ENCODE peak calls at places on chromosome 18, in ten cellular contexts. Z is foreskin keratinocyte; S is hepatocyte; J is naive thymus-derived CD4-positive, alpha-beta T cell; C is fibroblast of lung; U is iPS DF 6.9; B is A673; A is gastrocnemius medialis; T is cardiac muscle cell; L is mucosa of descending colon. Y is an unnamed sample. For H3K4me1, the result is how much of the 10 kb centered on the place peaks cover.

GRCh38 chr18:11309172-11309571 is 159.8 kb upstream of the PIEZO2 start:
- DNase-seq in U (no peak), C (peak), S (no peak), L (no peak), T (no peak), J (no peak), B (peak), Z (no peak), A (no peak), Y (peak)

GRCh38 chr18:26002375-26002774 is 88.0 kb downstream of the SS18 start:
- DNase-seq in C (no peak), L (no peak), T (no peak), U (no peak), J (no peak), A (no peak), Z (no peak), S (no peak), B (no peak), Y (no peak)

GRCh38 chr18:11021477-11021876 is 127.9 kb downstream of the PIEZO2 start:
- DNase-seq in L (no peak), S (no peak), T (no peak), A (no peak), J (no peak), Z (no peak), B (no peak), U (no peak), C (no peak), Y (no peak)

GRCh38 chr18:76383636-76384035 is 111.4 kb downstream of the ZNF516 start:
- DNase-seq in S (no peak), B (no peak), T (no peak), J (no peak), U (no peak), C (no peak), L (no peak), Z (no peak), A (no peak), Y (no peak)

GRCh38 chr18:36636237-36636792 is 192.5 kb downstream of the TPGS2 start:
- DNase-seq in Z (no peak), S (no peak), C (no peak), L (no peak), U (no peak), J (no peak), T (no peak), B (no peak), A (no peak), Y (peak)

GRCh38 chr18:23283933-23284430 is 148.7 kb downstream of the CABLES1 start:
- DNase-seq in U (peak), L (no peak), C (peak), S (no peak), B (no peak), Z (peak), J (no peak), T (no peak), A (no peak), Y (no peak)

GRCh38 chr18:28112056-28112470 is 64.9 kb downstream of the CDH2 start:
- DNase-seq in J (no peak), U (no peak), Z (peak), B (no peak), S (peak), T (peak), A (no peak), C (peak), L (no peak), Y (no peak)

GRCh38 chr18:69948919-69949537 is 1.4 kb upstream of the CD226 start:
- DNase-seq in B (no peak), A (peak), S (no peak), L (no peak), Z (no peak), T (peak), C (peak), U (no peak), J (no peak), Y (peak)

GRCh38 chr18:28834889-28835288 is 658.0 kb upstream of the CDH2 start:
- DNase-seq in Z (peak), A (no peak), T (no peak), L (no peak), S (no peak), C (peak), U (no peak), B (no peak), J (no peak), Y (no peak)

GRCh38 chr18:48519431-48520100 is 19.3 kb upstream of the CTIF start:
- DNase-seq in S (no peak), B (no peak), L (no peak), J (no peak), A (no peak), T (no peak), U (no peak), C (no peak), Z (peak), Y (no peak)

GRCh38 chr18:68555935-68556334 is 159.0 kb downstream of the TMX3 start:
- DNase-seq in U (no peak), C (no peak), B (no peak), S (no peak), T (no peak), J (no peak), L (no peak), Z (peak), A (no peak), Y (no peak)

GRCh38 chr18:48792611-48793368 is 158.0 kb downstream of the SMAD7 start:
- DNase-seq in J (no peak), S (no peak), A (peak), C (no peak), Z (no peak), L (no peak), T (no peak), B (peak), U (no peak), Y (no peak)

GRCh38 chr18:2979027-2979570 is 33.8 kb downstream of the LPIN2 start:
- DNase-seq in B (no peak), S (no peak), L (no peak), J (no peak), A (no peak), U (no peak), C (peak), T (no peak), Z (no peak), Y (no peak)
- H3K4me1 ChIP-seq in B (half or more), S (half or more), L (under half), J (half or more), A (under half), U (under half), C (under half), T (under half), Z (under half), Y (under half)

DNA sequence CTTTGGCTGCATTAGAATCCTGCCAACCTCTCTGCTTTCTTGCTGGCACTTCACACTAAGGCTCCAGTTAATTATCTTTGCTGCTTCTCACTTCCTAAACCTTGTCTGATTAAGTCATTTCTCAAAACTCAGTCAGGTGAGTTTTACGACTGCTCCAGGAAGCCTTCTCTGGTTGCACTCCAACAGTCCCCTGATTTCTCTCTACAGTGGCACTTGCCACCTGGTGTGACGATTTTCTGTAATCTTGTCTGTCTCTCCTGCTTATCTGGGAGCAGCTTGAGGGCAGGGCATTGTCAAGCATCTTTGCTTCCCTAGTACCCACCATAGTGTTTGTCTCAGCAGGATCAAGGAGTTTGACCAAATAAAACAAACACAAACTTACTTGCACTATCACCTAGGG is 10.4 kb upstream of the GATA6 start:
- DNase-seq in L (no peak), A (no peak), C (no peak), Z (no peak), B (no peak), T (no peak), S (no peak), U (no peak), J (no peak), Y (no peak)
- H3K4me1 ChIP-seq in L (under half), A (under half), C (under half), Z (under half), B (under half), T (under half), S (under half), U (under half), J (under half), Y (under half)

DNA sequence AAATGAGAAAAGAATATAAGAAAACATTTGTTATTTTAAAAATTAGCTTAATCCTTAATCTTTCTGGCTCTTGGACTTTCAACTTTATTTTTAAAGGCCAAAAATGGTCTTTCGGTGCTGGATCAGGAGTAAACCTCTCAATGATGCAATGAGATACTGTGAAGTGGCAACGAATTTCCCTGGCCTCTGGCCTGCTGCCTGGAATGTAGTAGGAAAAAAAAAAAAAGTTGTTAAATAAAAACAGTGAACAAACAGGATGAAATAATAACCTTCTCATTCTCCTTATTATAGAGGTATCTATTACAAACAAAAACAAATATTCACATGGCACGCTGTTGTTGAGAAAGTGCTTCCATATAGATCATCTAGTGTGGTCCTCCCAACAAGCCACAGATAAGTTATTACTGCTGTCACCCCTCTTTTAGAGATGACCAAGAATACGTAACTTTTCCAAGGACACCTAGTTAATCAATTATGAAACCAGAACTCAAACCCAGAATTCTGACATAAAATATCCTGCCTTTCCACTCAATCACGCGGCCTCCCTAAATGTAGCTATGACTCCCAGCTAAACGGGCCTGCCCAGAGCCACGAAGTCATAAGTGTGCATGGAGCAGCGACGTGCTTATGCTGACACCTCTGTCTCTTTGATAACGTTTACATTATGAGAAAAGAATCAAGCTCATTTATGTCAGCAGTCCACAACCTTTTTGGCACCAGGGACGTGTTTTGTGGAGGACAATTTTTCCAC is 170.9 kb downstream of the BCL2 start:
- DNase-seq in L (no peak), C (peak), T (no peak), Z (no peak), B (no peak), A (peak), J (no peak), U (no peak), S (no peak), Y (no peak)
- H3K4me1 ChIP-seq in L (under half), C (under half), T (under half), Z (under half), B (under half), A (under half), J (under half), U (under half), S (under half), Y (half or more)

GRCh38 chr18:13613099-13613498 is 113.3 kb downstream of the FAM210A start:
- DNase-seq in S (no peak), Z (no peak), C (no peak), U (no peak), B (no peak), A (no peak), T (no peak), J (no peak), L (no peak), Y (peak)
- H3K4me1 ChIP-seq in S (under half), Z (under half), C (under half), U (under half), B (under half), A (under half), T (under half), J (under half), L (under half), Y (half or more)

GRCh38 chr18:2903006-2903405 is 56.2 kb downstream of the EMILIN2 start:
- DNase-seq in J (no peak), A (peak), T (peak), L (peak), B (peak), U (no peak), Z (peak), S (peak), C (peak), Y (no peak)
- H3K4me1 ChIP-seq in J (under half), A (under half), T (under half), L (under half), B (under half), U (under half), Z (under half), S (under half), C (under half), Y (under half)

GRCh38 chr18:35456181-35456850 is 41.4 kb downstream of the INO80C start:
- DNase-seq in S (no peak), U (no peak), A (no peak), Z (peak), L (peak), B (no peak), J (no peak), T (no peak), C (peak), Y (no peak)
- H3K4me1 ChIP-seq in S (under half), U (under half), A (under half), Z (under half), L (under half), B (under half), J (under half), T (under half), C (under half), Y (under half)

Y was measured in Karpas-422.